ENCODE peak calls at places on chromosomes 3 and 15, in eight cellular contexts. E is NT2/D1, C is PC-9, P is H4, L is GM12892, J is cardiac muscle cell, R is NCI-H146, K is AG09309. F is an unnamed sample.

GRCh38 chr3:128845119-128845518 is 34.3 kb upstream of the ACAD9 start:
- DNase-seq in P (no peak), R (peak; percentile 66), L (no peak), C (no peak), E (no peak), K (no peak), J (peak; percentile 17), F (no peak)

GRCh38 chr3:153285194-153285641 is 123.2 kb downstream of the RAP2B start:
- DNase-seq in E (no peak), C (peak; percentile 35), J (peak; percentile 5), L (no peak), P (peak; percentile 37), K (no peak), R (no peak), F (no peak)

GRCh38 chr15:82570721-82571519 is 30.7 kb upstream of the RPS17 start:
- DNase-seq in R (no peak), P (no peak), L (no peak), K (no peak), C (no peak), J (no peak), E (no peak), F (no peak)

GRCh38 chr3:141913150-141913811 is 36.8 kb downstream of the ATP1B3 start:
- DNase-seq in L (no peak), E (peak; percentile 33), K (peak; percentile 29), J (peak; percentile 57), R (peak; percentile 64), P (peak; percentile 69), C (peak; percentile 48), F (no peak)

GRCh38 chr15:25238126-25238525 is 200.7 kb downstream of the UBE3A start:
- DNase-seq in R (no peak), E (no peak), J (no peak), P (no peak), L (no peak), C (no peak), K (no peak), F (no peak)

GRCh38 chr3:194481103-194481502 is 5.7 kb downstream of the ATP13A3 start:
- DNase-seq in P (peak; percentile 60), E (no peak), C (peak; percentile 69), J (no peak), K (no peak), R (no peak), L (no peak), F (no peak)

GRCh38 chr15:57692709-57693108 is 13.8 kb upstream of the POLR2M start:
- DNase-seq in E (no peak), P (no peak), J (no peak), C (no peak), K (no peak), R (no peak), L (no peak), F (no peak)

GRCh38 chr15:89665449-89666146 is 10.3 kb upstream of the KIF7 start:
- DNase-seq in C (no peak), R (peak; percentile 65), P (no peak), K (no peak), L (no peak), E (peak; percentile 25), J (peak; percentile 74), F (peak; percentile 56)

GRCh38 chr15:31439328-31439727 is 112.7 kb downstream of the KLF13 start:
- DNase-seq in C (no peak), K (no peak), R (peak; percentile 34), L (no peak), E (no peak), P (no peak), J (no peak), F (no peak)

F was measured in neuronal stem cell.